ENCODE peak calls at places on chromosomes 11 and 22, in nine cellular contexts. One of them, this sample, is unnamed.

GRCh38 chr22:19912236-19912999 is 29.2 kb upstream of the COMT start:
- DNase-seq in IMR-90: no peak
- DNase-seq in adipocyte: no peak
- DNase-seq in neural progenitor cell: peak
- DNase-seq in Karpas-422: no peak
- DNase-seq in kidney: no peak
- DNase-seq in keratinocyte: no peak
- DNase-seq in GM23248: no peak
- DNase-seq in fibroblast of lung: no peak
- DNase-seq in this sample: no peak

GRCh38 chr22:43546186-43546585 is 134.4 kb downstream of the MPPED1 start:
- DNase-seq in IMR-90: no peak
- DNase-seq in adipocyte: no peak
- DNase-seq in neural progenitor cell: no peak
- DNase-seq in Karpas-422: no peak
- DNase-seq in kidney: no peak
- DNase-seq in keratinocyte: no peak
- DNase-seq in GM23248: no peak
- DNase-seq in fibroblast of lung: no peak
- DNase-seq in this sample: no peak

GRCh38 chr11:4181780-4182721 is 87.5 kb downstream of the RRM1 start:
- DNase-seq in IMR-90: peak
- DNase-seq in adipocyte: peak
- DNase-seq in neural progenitor cell: peak
- DNase-seq in Karpas-422: peak
- DNase-seq in kidney: peak
- DNase-seq in keratinocyte: no peak
- DNase-seq in GM23248: peak
- DNase-seq in fibroblast of lung: peak
- DNase-seq in this sample: peak

GRCh38 chr11:119493712-119494111 is 70.7 kb upstream of the THY1 start:
- DNase-seq in IMR-90: peak
- DNase-seq in adipocyte: peak
- DNase-seq in neural progenitor cell: peak
- DNase-seq in Karpas-422: peak
- DNase-seq in kidney: no peak
- DNase-seq in keratinocyte: no peak
- DNase-seq in GM23248: peak
- DNase-seq in fibroblast of lung: peak
- DNase-seq in this sample: peak

GRCh38 chr11:109034341-109034696 is 369.4 kb downstream of the DDX10 start:
- DNase-seq in IMR-90: peak
- DNase-seq in adipocyte: no peak
- DNase-seq in neural progenitor cell: no peak
- DNase-seq in Karpas-422: no peak
- DNase-seq in kidney: no peak
- DNase-seq in keratinocyte: no peak
- DNase-seq in GM23248: peak
- DNase-seq in fibroblast of lung: peak
- DNase-seq in this sample: no peak

GRCh38 chr11:112548641-112549040 is 288.0 kb upstream of the PLET1 start:
- DNase-seq in IMR-90: no peak
- DNase-seq in adipocyte: no peak
- DNase-seq in neural progenitor cell: no peak
- DNase-seq in Karpas-422: no peak
- DNase-seq in kidney: no peak
- DNase-seq in keratinocyte: no peak
- DNase-seq in GM23248: no peak
- DNase-seq in fibroblast of lung: no peak
- DNase-seq in this sample: no peak

GRCh38 chr11:46918087-46918751 is at the start of gene LRP4:
- DNase-seq in IMR-90: no peak
- DNase-seq in adipocyte: peak
- DNase-seq in neural progenitor cell: peak
- DNase-seq in Karpas-422: peak
- DNase-seq in kidney: peak
- DNase-seq in keratinocyte: no peak
- DNase-seq in GM23248: peak
- DNase-seq in fibroblast of lung: peak
- DNase-seq in this sample: no peak

GRCh38 chr22:35195821-35196220 is 61.5 kb upstream of the HMGXB4 start:
- DNase-seq in IMR-90: no peak
- DNase-seq in adipocyte: no peak
- DNase-seq in neural progenitor cell: no peak
- DNase-seq in Karpas-422: no peak
- DNase-seq in kidney: no peak
- DNase-seq in keratinocyte: no peak
- DNase-seq in GM23248: no peak
- DNase-seq in fibroblast of lung: no peak
- DNase-seq in this sample: no peak

GRCh38 chr11:19868871-19869270 is 156.2 kb downstream of the NAV2 start:
- DNase-seq in IMR-90: peak
- DNase-seq in adipocyte: no peak
- DNase-seq in neural progenitor cell: no peak
- DNase-seq in Karpas-422: no peak
- DNase-seq in kidney: no peak
- DNase-seq in keratinocyte: no peak
- DNase-seq in GM23248: no peak
- DNase-seq in fibroblast of lung: peak
- DNase-seq in this sample: no peak

GRCh38 chr11:35040221-35040942 is 98.6 kb upstream of the CD44 start:
- DNase-seq in IMR-90: peak
- DNase-seq in adipocyte: peak
- DNase-seq in neural progenitor cell: no peak
- DNase-seq in Karpas-422: peak
- DNase-seq in kidney: no peak
- DNase-seq in keratinocyte: peak
- DNase-seq in GM23248: peak
- DNase-seq in fibroblast of lung: peak
- DNase-seq in this sample: no peak

GRCh38 chr11:105393326-105393725 is 216.5 kb upstream of the GRIA4 start:
- DNase-seq in IMR-90: no peak
- DNase-seq in adipocyte: no peak
- DNase-seq in neural progenitor cell: no peak
- DNase-seq in Karpas-422: no peak
- DNase-seq in kidney: no peak
- DNase-seq in keratinocyte: no peak
- DNase-seq in GM23248: no peak
- DNase-seq in fibroblast of lung: no peak
- DNase-seq in this sample: no peak

GRCh38 chr11:73323464-73323863 is 15.4 kb downstream of the ARHGEF17 start:
- DNase-seq in IMR-90: peak
- DNase-seq in adipocyte: peak
- DNase-seq in neural progenitor cell: peak
- DNase-seq in Karpas-422: no peak
- DNase-seq in kidney: peak
- DNase-seq in keratinocyte: no peak
- DNase-seq in GM23248: peak
- DNase-seq in fibroblast of lung: peak
- DNase-seq in this sample: peak

GRCh38 chr11:73325036-73325981 is 17.2 kb downstream of the ARHGEF17 start:
- DNase-seq in IMR-90: peak
- DNase-seq in adipocyte: peak
- DNase-seq in neural progenitor cell: no peak
- DNase-seq in Karpas-422: peak
- DNase-seq in kidney: peak
- DNase-seq in keratinocyte: no peak
- DNase-seq in GM23248: peak
- DNase-seq in fibroblast of lung: peak
- DNase-seq in this sample: no peak

GRCh38 chr11:73324665-73325035 is 16.6 kb downstream of the ARHGEF17 start:
- DNase-seq in IMR-90: no peak
- DNase-seq in adipocyte: no peak
- DNase-seq in neural progenitor cell: no peak
- DNase-seq in Karpas-422: no peak
- DNase-seq in kidney: no peak
- DNase-seq in keratinocyte: no peak
- DNase-seq in GM23248: no peak
- DNase-seq in fibroblast of lung: no peak
- DNase-seq in this sample: no peak

GRCh38 chr11:73322986-73323306 is 14.9 kb downstream of the ARHGEF17 start:
- DNase-seq in IMR-90: no peak
- DNase-seq in adipocyte: no peak
- DNase-seq in neural progenitor cell: no peak
- DNase-seq in Karpas-422: no peak
- DNase-seq in kidney: no peak
- DNase-seq in keratinocyte: no peak
- DNase-seq in GM23248: no peak
- DNase-seq in fibroblast of lung: no peak
- DNase-seq in this sample: no peak

GRCh38 chr11:73324116-73324515 is 16.0 kb downstream of the ARHGEF17 start:
- DNase-seq in IMR-90: no peak
- DNase-seq in adipocyte: no peak
- DNase-seq in neural progenitor cell: no peak
- DNase-seq in Karpas-422: no peak
- DNase-seq in kidney: no peak
- DNase-seq in keratinocyte: no peak
- DNase-seq in GM23248: no peak
- DNase-seq in fibroblast of lung: no peak
- DNase-seq in this sample: no peak
- H3K9ac ChIP-seq in IMR-90: peak
- H3K9ac ChIP-seq in adipocyte: peak
- H3K9ac ChIP-seq in neural progenitor cell: no peak
- H3K9ac ChIP-seq in Karpas-422: no peak
- H3K9ac ChIP-seq in kidney: peak
- H3K9ac ChIP-seq in keratinocyte: no peak
- H3K9ac ChIP-seq in GM23248: peak
- H3K9ac ChIP-seq in fibroblast of lung: peak
- H3K9ac ChIP-seq in this sample: peak

DNA sequence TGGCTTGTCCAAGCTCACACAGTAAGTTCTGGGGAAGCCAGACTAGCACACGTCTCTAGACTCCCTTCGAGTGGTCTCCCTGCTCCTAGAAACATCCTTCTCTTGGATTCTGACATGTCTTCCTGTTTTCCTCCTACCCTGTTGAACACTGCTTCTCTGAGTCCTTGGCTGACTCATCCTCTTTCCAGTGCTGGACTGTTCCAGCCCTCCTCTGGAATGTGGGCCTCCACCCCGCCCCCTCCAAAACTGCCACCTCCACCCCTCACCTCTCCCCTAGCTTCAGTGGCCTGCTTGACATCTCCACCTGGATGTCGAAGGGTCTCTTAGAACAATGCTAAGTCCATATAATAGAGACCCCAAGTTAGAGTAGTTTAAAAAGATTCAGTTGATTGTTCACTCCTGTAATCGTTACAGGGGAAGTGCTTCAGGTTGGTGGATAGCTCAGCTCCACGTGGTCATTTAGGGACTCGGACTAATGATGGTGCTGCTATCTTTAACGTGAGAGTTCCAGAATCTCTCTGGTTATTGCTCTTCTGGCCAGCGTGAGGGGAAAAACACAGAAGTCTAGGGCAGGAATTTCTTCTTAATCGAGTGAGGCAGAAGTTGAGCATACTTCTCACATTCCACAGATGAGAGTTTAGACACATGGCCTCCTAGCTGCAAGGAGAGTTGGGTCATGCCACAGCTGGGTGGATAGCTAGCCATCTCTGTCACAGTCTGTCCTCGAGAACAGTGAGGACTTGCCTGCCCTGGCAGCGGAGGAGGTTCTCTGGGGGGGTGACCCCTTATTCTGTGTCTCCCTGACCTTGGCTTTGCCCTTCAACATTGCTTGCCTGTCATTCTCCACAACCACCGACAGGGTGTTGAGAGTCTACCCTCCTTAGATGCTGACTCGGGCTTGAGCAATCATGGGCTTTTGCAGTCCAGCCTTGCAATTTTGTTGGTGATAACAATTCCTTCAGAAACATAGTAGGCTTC is 4.7 kb upstream of the C11orf96 start:
- DNase-seq in IMR-90: peak
- DNase-seq in adipocyte: peak
- DNase-seq in neural progenitor cell: no peak
- DNase-seq in Karpas-422: no peak
- DNase-seq in kidney: no peak
- DNase-seq in keratinocyte: peak
- DNase-seq in GM23248: peak
- DNase-seq in fibroblast of lung: peak
- DNase-seq in this sample: no peak
- H3K9ac ChIP-seq in IMR-90: no peak
- H3K9ac ChIP-seq in adipocyte: peak
- H3K9ac ChIP-seq in neural progenitor cell: no peak
- H3K9ac ChIP-seq in Karpas-422: no peak
- H3K9ac ChIP-seq in kidney: no peak
- H3K9ac ChIP-seq in keratinocyte: no peak
- H3K9ac ChIP-seq in GM23248: no peak
- H3K9ac ChIP-seq in fibroblast of lung: no peak
- H3K9ac ChIP-seq in this sample: no peak

GRCh38 chr22:41885576-41885975 is 29.3 kb downstream of the SHISA8 start:
- DNase-seq in IMR-90: no peak
- DNase-seq in adipocyte: no peak
- DNase-seq in neural progenitor cell: no peak
- DNase-seq in Karpas-422: no peak
- DNase-seq in kidney: no peak
- DNase-seq in keratinocyte: no peak
- DNase-seq in GM23248: no peak
- DNase-seq in fibroblast of lung: no peak
- DNase-seq in this sample: no peak

GRCh38 chr22:41880653-41881052 is 34.2 kb downstream of the SHISA8 start:
- DNase-seq in IMR-90: no peak
- DNase-seq in adipocyte: no peak
- DNase-seq in neural progenitor cell: no peak
- DNase-seq in Karpas-422: no peak
- DNase-seq in kidney: no peak
- DNase-seq in keratinocyte: no peak
- DNase-seq in GM23248: no peak
- DNase-seq in fibroblast of lung: no peak
- DNase-seq in this sample: no peak

GRCh38 chr22:41885116-41885515 is 29.8 kb downstream of the SHISA8 start:
- DNase-seq in IMR-90: no peak
- DNase-seq in adipocyte: no peak
- DNase-seq in neural progenitor cell: no peak
- DNase-seq in Karpas-422: no peak
- DNase-seq in kidney: no peak
- DNase-seq in keratinocyte: no peak
- DNase-seq in GM23248: no peak
- DNase-seq in fibroblast of lung: no peak
- DNase-seq in this sample: no peak

GRCh38 chr22:41888638-41889200 is 26.2 kb downstream of the SHISA8 start:
- DNase-seq in IMR-90: peak
- DNase-seq in adipocyte: peak
- DNase-seq in neural progenitor cell: no peak
- DNase-seq in Karpas-422: peak
- DNase-seq in kidney: no peak
- DNase-seq in keratinocyte: no peak
- DNase-seq in GM23248: peak
- DNase-seq in fibroblast of lung: peak
- DNase-seq in this sample: no peak

GRCh38 chr22:41883400-41883799 is 31.5 kb downstream of the SHISA8 start:
- DNase-seq in IMR-90: no peak
- DNase-seq in adipocyte: no peak
- DNase-seq in neural progenitor cell: no peak
- DNase-seq in Karpas-422: no peak
- DNase-seq in kidney: no peak
- DNase-seq in keratinocyte: no peak
- DNase-seq in GM23248: no peak
- DNase-seq in fibroblast of lung: no peak
- DNase-seq in this sample: no peak
- H3K9ac ChIP-seq in IMR-90: no peak
- H3K9ac ChIP-seq in adipocyte: no peak
- H3K9ac ChIP-seq in neural progenitor cell: no peak
- H3K9ac ChIP-seq in Karpas-422: peak
- H3K9ac ChIP-seq in kidney: no peak
- H3K9ac ChIP-seq in keratinocyte: no peak
- H3K9ac ChIP-seq in GM23248: no peak
- H3K9ac ChIP-seq in fibroblast of lung: no peak
- H3K9ac ChIP-seq in this sample: no peak

GRCh38 chr11:66958956-66959274 is 732 bp upstream of the PC start:
- DNase-seq in IMR-90: no peak
- DNase-seq in adipocyte: no peak
- DNase-seq in neural progenitor cell: no peak
- DNase-seq in Karpas-422: no peak
- DNase-seq in kidney: no peak
- DNase-seq in keratinocyte: no peak
- DNase-seq in GM23248: peak
- DNase-seq in fibroblast of lung: no peak
- DNase-seq in this sample: no peak
- H3K9ac ChIP-seq in IMR-90: no peak
- H3K9ac ChIP-seq in adipocyte: peak
- H3K9ac ChIP-seq in neural progenitor cell: peak
- H3K9ac ChIP-seq in Karpas-422: no peak
- H3K9ac ChIP-seq in kidney: peak
- H3K9ac ChIP-seq in keratinocyte: peak
- H3K9ac ChIP-seq in GM23248: no peak
- H3K9ac ChIP-seq in fibroblast of lung: no peak
- H3K9ac ChIP-seq in this sample: peak